ENCODE peak calls at places on chromosome 22, in nine cellular contexts. K is stomach, H is IMR-90, E is neural progenitor cell, Y is thoracic aorta, A is GM23248, Z is PC-9, L is astrocyte, V is thyroid gland. T is an unnamed sample. For H3K27me3, H3K9me3 and H3K4me1, the result is how much of the 10 kb centered on the place peaks cover.

GRCh38 chr22:32801436-32802290 is at the start of gene TIMP3:
- DNase-seq in H (peak), Y (peak), L (peak), K (peak), Z (peak), E (peak), A (peak), V (peak), T (peak)

GRCh38 chr22:36935694-36936093 is 22.3 kb downstream of the CSF2RB start:
- DNase-seq in E (no peak), V (no peak), A (no peak), L (no peak), Y (no peak), H (no peak), K (no peak), Z (no peak), T (no peak)

GRCh38 chr22:40679964-40680818 is 907 bp downstream of the MCHR1 start:
- DNase-seq in H (peak), E (peak), L (no peak), K (no peak), Y (no peak), Z (no peak), V (no peak), A (peak), T (no peak)

GRCh38 chr22:49547751-49548239 is 279.9 kb downstream of the BRD1 start:
- DNase-seq in A (no peak), Z (no peak), Y (no peak), H (no peak), K (no peak), V (no peak), L (no peak), E (no peak), T (peak)

GRCh38 chr22:41621911-41622179 is 750 bp downstream of the XRCC6 start:
- DNase-seq in Z (no peak), K (no peak), L (no peak), Y (no peak), E (no peak), A (no peak), V (no peak), H (no peak), T (no peak)

GRCh38 chr22:17368727-17369552 is at the start of gene CECR2:
- DNase-seq in Y (no peak), A (no peak), H (no peak), K (no peak), L (peak), Z (no peak), E (peak), V (peak), T (peak)

GRCh38 chr22:19988965-19989724 is 27.5 kb downstream of the ARVCF start:
- DNase-seq in L (no peak), E (no peak), Z (no peak), V (no peak), H (no peak), A (no peak), K (no peak), Y (no peak), T (no peak)

GRCh38 chr22:50456026-50456425 is 18.8 kb downstream of the SBF1 start:
- DNase-seq in K (no peak), L (no peak), H (no peak), E (no peak), V (peak), Z (no peak), A (no peak), Y (no peak), T (no peak)

GRCh38 chr22:18152519-18152918 is 2.5 kb downstream of the USP18 start:
- DNase-seq in Z (no peak), L (no peak), E (no peak), K (no peak), A (no peak), H (no peak), V (no peak), Y (no peak), T (peak)

GRCh38 chr22:48554893-48555552 is 1272.7 kb downstream of the BRD1 start:
- DNase-seq in K (no peak), Y (no peak), H (no peak), Z (no peak), A (no peak), L (peak), E (peak), V (no peak), T (no peak)

GRCh38 chr22:17098379-17098819 is 13.6 kb downstream of the IL17RA start:
- DNase-seq in L (no peak), H (no peak), K (no peak), Z (no peak), E (no peak), Y (no peak), V (no peak), A (no peak), T (peak)

GRCh38 chr22:41672780-41673509 is 15.7 kb downstream of the SNU13 start:
- DNase-seq in K (no peak), Z (peak), E (no peak), L (no peak), Y (no peak), A (peak), H (no peak), V (no peak), T (no peak)

GRCh38 chr22:46815896-46816721 is 53.7 kb downstream of the TBC1D22A start:
- DNase-seq in Z (peak), A (peak), Y (no peak), V (no peak), K (no peak), H (peak), L (peak), E (no peak), T (no peak)

GRCh38 chr22:45688606-45689080 is 17.0 kb downstream of the ATXN10 start:
- DNase-seq in E (no peak), L (peak), H (peak), Y (no peak), Z (peak), K (no peak), V (no peak), A (peak), T (no peak)

GRCh38 chr22:41910050-41910598 is 4.8 kb downstream of the SHISA8 start:
- DNase-seq in Z (no peak), E (peak), H (no peak), L (no peak), V (peak), K (no peak), Y (no peak), A (peak), T (no peak)

GRCh38 chr22:47392054-47392347 is 629.6 kb downstream of the TBC1D22A start:
- DNase-seq in Y (no peak), A (no peak), Z (no peak), H (no peak), L (no peak), K (no peak), V (no peak), E (no peak), T (peak)

GRCh38 chr22:37843746-37844089 is 416 bp downstream of the ANKRD54 start:
- DNase-seq in A (peak), E (no peak), K (no peak), Z (peak), V (no peak), L (no peak), H (peak), Y (no peak), T (no peak)

GRCh38 chr22:36356708-36357694 is 30.8 kb downstream of the MYH9 start:
- DNase-seq in L (no peak), E (no peak), K (no peak), Y (no peak), H (peak), Z (no peak), V (no peak), A (no peak), T (no peak)

GRCh38 chr22:48782817-48783511 is 1044.7 kb downstream of the BRD1 start:
- DNase-seq in E (peak), A (no peak), K (no peak), V (no peak), L (no peak), H (no peak), Z (no peak), Y (no peak), T (no peak)

GRCh38 chr22:17703811-17704210 is 65.3 kb downstream of the BCL2L13 start:
- DNase-seq in H (peak), Y (no peak), V (no peak), E (no peak), K (no peak), A (peak), L (no peak), Z (no peak), T (no peak)

GRCh38 chr22:38871360-38872171 is 450 bp downstream of the CBX6 start:
- DNase-seq in E (peak), L (no peak), Z (no peak), H (no peak), A (peak), K (peak), Y (no peak), V (peak), T (no peak)

GRCh38 chr22:19605508-19606331 is 81.5 kb upstream of the CLDN5 start:
- DNase-seq in K (no peak), Y (no peak), E (no peak), L (no peak), H (no peak), A (no peak), V (peak), Z (no peak), T (no peak)

GRCh38 chr22:37678372-37678771 is 2.9 kb downstream of the LGALS1 start:
- DNase-seq in V (no peak), Y (no peak), E (no peak), H (no peak), K (no peak), L (no peak), A (no peak), Z (no peak), T (no peak)

GRCh38 chr22:19350476-19350859 is 58.9 kb upstream of the CLTCL1 start:
- DNase-seq in Z (no peak), E (no peak), Y (no peak), H (no peak), L (no peak), A (no peak), K (no peak), V (no peak), T (no peak)

GRCh38 chr22:48701296-48702030 is 1126.2 kb downstream of the BRD1 start:
- DNase-seq in H (no peak), E (peak), Z (no peak), K (no peak), V (no peak), A (no peak), Y (no peak), L (no peak), T (no peak)

GRCh38 chr22:46972256-46972655 is 209.8 kb downstream of the TBC1D22A start:
- DNase-seq in K (no peak), H (no peak), E (no peak), L (no peak), Z (no peak), Y (no peak), V (peak), A (no peak), T (no peak)

GRCh38 chr22:48918585-48919186 is 909.0 kb downstream of the BRD1 start:
- DNase-seq in A (no peak), E (peak), V (no peak), Z (no peak), Y (no peak), H (no peak), L (no peak), K (peak), T (no peak)

GRCh38 chr22:31343235-31344191 is 2.6 kb downstream of the PATZ1 start:
- DNase-seq in L (no peak), V (peak), A (no peak), Y (no peak), Z (peak), H (peak), K (peak), E (peak), T (peak)

GRCh38 chr22:40789131-40789530 is 30.0 kb downstream of the SLC25A17 start:
- DNase-seq in E (no peak), Z (no peak), K (no peak), A (no peak), H (no peak), Y (no peak), V (no peak), L (no peak), T (no peak)

GRCh38 chr22:37630839-37631435 is 8.5 kb upstream of the SH3BP1 start:
- DNase-seq in V (no peak), Z (no peak), A (no peak), Y (no peak), L (no peak), E (no peak), K (peak), H (no peak), T (no peak)

DNA sequence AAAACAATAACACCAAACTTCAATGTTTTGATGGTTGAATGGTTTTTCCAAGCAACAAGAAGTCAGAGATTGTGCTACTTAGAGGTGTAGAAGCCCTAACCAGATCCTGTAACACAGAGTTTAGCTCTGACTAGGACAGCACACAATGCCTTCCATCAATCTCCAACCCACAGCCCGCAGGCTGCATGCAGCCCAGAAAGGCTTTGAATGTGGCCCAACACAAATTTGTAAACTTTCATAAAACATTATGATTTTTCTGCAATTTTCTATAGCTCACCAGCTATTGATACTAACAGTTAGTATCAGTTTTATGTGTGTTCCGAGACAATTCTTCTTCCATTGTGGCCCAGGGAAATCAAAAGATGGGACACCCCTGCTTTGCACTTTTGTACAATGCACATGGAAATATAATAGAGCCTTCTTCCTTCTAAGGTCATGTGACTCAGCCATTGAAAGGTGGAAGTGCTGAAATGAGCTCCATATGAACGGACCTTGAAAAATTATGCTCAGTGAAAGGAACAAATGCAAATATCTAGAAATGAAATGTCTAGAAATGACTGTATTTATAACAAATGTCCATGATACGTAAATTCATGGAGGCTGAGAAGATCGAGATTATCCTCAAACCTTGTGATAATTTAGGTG is 47.6 kb upstream of the VPREB1 start:
- DNase-seq in K (no peak), V (no peak), Z (no peak), H (no peak), A (no peak), Y (no peak), L (no peak), E (no peak), T (no peak)
- H3K27me3 ChIP-seq in K (under half), V (under half), Z (under half), H (under half), A (under half), Y (under half), L (under half), E (half or more), T (under half)

GRCh38 chr22:43493297-43493696 is 81.5 kb downstream of the MPPED1 start:
- DNase-seq in K (no peak), Y (no peak), E (no peak), A (no peak), V (no peak), L (no peak), H (no peak), Z (no peak), T (no peak)
- H3K9me3 ChIP-seq in K (under half), Y (under half), E (under half), A (under half), V (under half), L (under half), H (under half), Z (under half), T (under half)

GRCh38 chr22:30265131-30265720 is 1.4 kb downstream of the OSM start:
- DNase-seq in L (no peak), K (no peak), V (no peak), E (no peak), Y (no peak), H (no peak), Z (no peak), A (no peak), T (no peak)
- H3K4me1 ChIP-seq in L (under half), K (under half), V (under half), E (under half), Y (under half), H (under half), Z (under half), A (under half), T (under half)

GRCh38 chr22:27315833-27316232 is 485.7 kb downstream of the MN1 start:
- DNase-seq in K (no peak), L (no peak), E (no peak), Z (peak), Y (no peak), H (no peak), A (no peak), V (no peak), T (no peak)

GRCh38 chr22:27311666-27312566 is 489.6 kb downstream of the MN1 start:
- DNase-seq in Y (no peak), A (no peak), E (peak), L (peak), V (peak), K (no peak), Z (peak), H (no peak), T (no peak)

GRCh38 chr22:27317156-27317555 is 484.4 kb downstream of the MN1 start:
- DNase-seq in Z (peak), E (peak), H (no peak), A (no peak), K (no peak), V (no peak), Y (no peak), L (no peak), T (no peak)

GRCh38 chr22:27312567-27313507 is 488.7 kb downstream of the MN1 start:
- DNase-seq in Z (peak), V (no peak), L (no peak), E (no peak), H (no peak), Y (no peak), A (no peak), K (no peak), T (no peak)

GRCh38 chr22:27314276-27314807 is 487.2 kb downstream of the MN1 start:
- DNase-seq in E (no peak), Y (no peak), Z (peak), V (no peak), L (no peak), A (no peak), H (no peak), K (no peak), T (no peak)
- H3K27me3 ChIP-seq in E (under half), Y (under half), Z (under half), V (under half), L (under half), A (under half), H (under half), K (under half), T (under half)

DNA sequence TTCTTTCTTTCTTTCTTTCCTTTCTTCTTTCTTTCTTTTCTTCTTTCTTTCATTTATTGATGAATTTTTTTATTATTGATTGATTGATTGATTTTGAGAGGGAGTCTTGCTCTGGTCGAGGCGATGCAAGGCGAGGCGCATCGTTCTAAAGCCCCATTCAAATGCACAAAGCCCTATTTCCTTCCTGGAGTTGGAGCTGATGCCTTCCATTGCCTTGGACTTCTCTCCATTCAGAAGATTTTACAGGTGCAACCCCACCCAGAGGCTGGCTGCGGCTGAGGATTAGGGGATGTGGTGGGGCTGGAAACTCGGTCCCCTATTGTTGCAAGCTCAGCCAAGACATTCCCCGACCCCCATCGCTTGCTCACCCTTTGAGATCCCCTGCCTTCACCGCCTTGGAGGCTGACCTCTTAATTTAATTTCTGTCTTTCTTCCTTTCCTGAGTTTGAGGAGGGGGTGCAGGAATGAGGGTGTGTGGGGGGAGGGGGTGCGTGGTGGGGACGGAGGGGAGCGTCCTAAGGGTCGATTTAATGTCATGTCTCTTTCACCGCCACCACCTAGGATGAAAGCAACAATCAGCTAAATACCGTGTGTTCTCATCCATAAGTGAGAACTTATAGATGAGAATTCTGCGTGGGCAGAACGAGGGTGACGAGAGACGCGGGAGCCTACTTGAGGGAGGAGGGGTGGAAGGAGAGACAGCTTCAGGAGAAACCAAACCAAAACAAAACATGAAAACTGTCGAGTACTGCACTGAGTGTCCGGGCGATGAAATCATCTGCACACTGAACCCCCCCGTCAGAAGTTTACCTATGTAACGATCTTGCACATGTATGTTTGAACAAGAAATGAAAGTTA is 3913.9 kb upstream of the OR11H1 start:
- DNase-seq in A (no peak), K (no peak), L (no peak), Y (no peak), Z (no peak), H (no peak), V (no peak), E (no peak), T (peak)
- H3K9me3 ChIP-seq in A (under half), K (under half), L (under half), Y (under half), Z (under half), H (under half), V (under half), E (half or more), T (under half)

DNA sequence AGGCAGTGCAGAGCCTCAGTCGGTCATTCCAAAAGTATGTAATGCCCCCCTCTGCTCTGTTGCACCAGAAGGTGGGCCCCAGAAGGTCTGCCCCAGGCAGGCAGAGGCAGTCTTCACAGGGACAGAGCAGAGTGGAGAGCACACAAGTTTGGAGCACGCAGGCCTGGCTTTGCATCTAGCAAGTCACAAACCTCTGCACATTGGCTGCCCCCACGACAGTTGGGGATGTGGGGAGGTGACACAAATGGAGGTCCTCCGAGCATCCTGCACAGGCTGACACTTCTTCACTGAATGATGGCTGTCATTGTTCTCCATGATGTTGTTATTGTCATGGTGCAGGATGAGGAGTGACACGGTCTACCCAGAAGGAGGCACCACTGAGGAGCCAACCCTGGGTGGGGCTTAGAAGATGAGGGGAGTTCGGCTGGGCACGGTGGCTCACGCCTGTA is 11.9 kb downstream of the TOM1 start:
- DNase-seq in A (no peak), L (no peak), K (no peak), Y (no peak), H (no peak), Z (no peak), V (no peak), E (no peak), T (peak)
- H3K4me1 ChIP-seq in A (under half), L (under half), K (under half), Y (half or more), H (under half), Z (half or more), V (under half), E (under half), T (half or more)

T was measured in upper lobe of right lung.